ENCODE peak calls at places on chromosome 4, in nine cellular contexts. D, O, H, T, X, S, A, B and Y are unnamed samples.

GRCh38 chr4:154560824-154561231 is 2.0 kb upstream of the FGB start:
- DNase-seq in A (no peak), H (no peak), S (no peak), O (peak), B (peak), X (no peak), D (peak), T (no peak), Y (no peak)

GRCh38 chr4:71181332-71181731 is 157.5 kb upstream of the SLC4A4 start:
- DNase-seq in X (no peak), S (no peak), B (peak), D (no peak), A (no peak), H (no peak), O (no peak), T (no peak), Y (no peak)

GRCh38 chr4:77797239-77797638 is 21.9 kb downstream of the CNOT6L start:
- DNase-seq in B (no peak), S (no peak), D (no peak), H (no peak), T (no peak), X (no peak), A (no peak), O (no peak), Y (no peak)

GRCh38 chr4:84582988-84583870 is at the start of gene CDS1:
- DNase-seq in A (no peak), D (no peak), O (no peak), T (peak), S (peak), H (no peak), X (no peak), B (no peak), Y (peak)

GRCh38 chr4:143773998-143774898 is 73.8 kb upstream of the FREM3 start:
- DNase-seq in D (no peak), S (peak), B (peak), O (peak), T (no peak), H (no peak), A (no peak), X (peak), Y (peak)

GRCh38 chr4:56048621-56049427 is 100.1 kb downstream of the CEP135 start:
- DNase-seq in H (peak), X (peak), O (peak), A (no peak), T (peak), B (peak), S (peak), D (peak), Y (peak)

GRCh38 chr4:6113641-6114040 is 86.7 kb downstream of the JAKMIP1 start:
- DNase-seq in X (no peak), T (no peak), H (no peak), S (no peak), O (no peak), D (no peak), A (no peak), B (no peak), Y (no peak)

GRCh38 chr4:10605746-10606482 is 78.7 kb downstream of the CLNK start:
- DNase-seq in D (no peak), H (no peak), B (peak), T (no peak), X (no peak), S (no peak), A (no peak), O (peak), Y (no peak)

GRCh38 chr4:8103421-8103820 is 55.2 kb downstream of the ABLIM2 start:
- DNase-seq in O (no peak), D (no peak), X (no peak), A (no peak), T (no peak), H (no peak), S (peak), B (no peak), Y (no peak)

GRCh38 chr4:82213485-82214162 is 160.2 kb downstream of the HNRNPD start:
- DNase-seq in B (no peak), T (no peak), X (no peak), D (no peak), A (no peak), S (no peak), H (no peak), O (no peak), Y (no peak)

GRCh38 chr4:99856166-99856565 is 38.1 kb downstream of the LAMTOR3 start:
- DNase-seq in A (no peak), O (peak), H (no peak), D (peak), S (no peak), X (peak), B (peak), T (no peak), Y (no peak)

DNA sequence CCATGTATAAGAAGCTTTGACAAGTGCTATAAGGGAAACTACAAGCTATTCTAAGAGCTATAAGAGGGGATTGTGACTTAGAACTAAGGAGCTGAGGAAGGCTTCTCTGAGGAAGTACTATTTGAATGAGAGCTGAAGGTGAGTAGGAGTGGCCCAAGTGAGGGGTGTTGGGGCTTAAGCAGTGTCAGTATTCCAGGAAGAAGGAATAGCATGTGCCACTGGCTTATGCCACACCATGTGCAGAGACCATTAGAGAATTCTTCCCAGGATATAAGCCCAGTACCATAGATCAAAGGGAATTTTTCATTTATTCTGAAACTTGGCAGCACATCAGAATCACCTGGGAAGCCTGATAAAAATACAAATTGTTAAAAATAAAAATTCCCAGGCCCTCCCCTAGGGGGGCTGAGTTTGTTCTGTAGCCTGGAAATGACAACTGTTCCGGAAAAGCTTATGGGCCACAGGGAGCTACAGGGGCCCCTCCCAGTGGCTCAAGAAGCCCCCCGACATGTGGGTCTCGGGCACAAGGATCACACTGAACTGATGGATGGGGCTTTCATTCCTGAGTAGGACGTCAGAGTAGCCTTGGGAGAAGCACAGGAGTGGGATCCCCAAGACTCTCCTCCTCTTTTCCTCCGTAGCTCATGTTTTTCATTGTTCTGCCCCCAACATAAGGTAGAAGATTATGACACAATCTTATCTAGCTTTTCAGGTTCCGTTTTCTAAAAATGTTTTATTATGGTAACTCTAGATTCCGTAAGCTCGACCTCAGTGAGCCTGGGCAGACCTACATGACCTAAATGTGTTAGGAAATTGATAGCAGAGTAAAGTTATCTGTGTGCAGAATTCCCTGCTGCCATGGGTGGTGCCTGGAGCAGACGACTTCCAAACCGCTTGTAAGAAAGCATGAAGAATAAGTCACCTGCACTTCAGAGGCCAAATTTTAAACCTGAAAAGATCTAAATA is 119.3 kb downstream of the AFF1 start:
- DNase-seq in T (no peak), O (no peak), H (no peak), S (no peak), D (no peak), B (no peak), A (no peak), X (no peak), Y (no peak)
- TF ChIP-seq CTCF in T (no peak), O (no peak), H (peak), S (no peak), D (no peak), B (no peak), A (no peak), X (no peak), Y (no peak)

DNA sequence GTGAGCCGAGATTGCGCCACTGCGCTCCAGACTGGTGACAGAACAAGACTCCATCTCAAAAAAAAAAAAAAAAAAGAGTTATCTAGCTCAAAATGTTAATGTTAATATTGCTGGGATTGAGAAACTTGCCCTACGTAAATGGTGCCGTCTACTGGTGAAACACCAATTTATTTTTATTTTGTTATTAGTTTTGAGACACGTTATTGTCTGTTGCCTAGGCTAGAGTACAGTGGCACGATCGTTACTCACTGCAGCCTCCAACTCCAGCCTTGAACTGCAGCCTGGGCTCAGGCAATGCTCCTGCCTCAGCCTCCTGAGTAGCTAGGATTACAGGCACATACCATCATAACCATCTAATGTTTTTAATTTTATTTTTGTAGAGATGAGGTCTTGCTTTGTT is 262.8 kb downstream of the BMPR1B start:
- DNase-seq in S (peak), T (no peak), B (no peak), O (no peak), D (no peak), A (no peak), X (no peak), H (no peak), Y (no peak)
- TF ChIP-seq CTCF in S (no peak), T (no peak), B (no peak), O (no peak), D (no peak), A (no peak), X (no peak), H (no peak), Y (no peak)

GRCh38 chr4:94746746-94747145 is 11.0 kb upstream of the BMPR1B start:
- DNase-seq in S (no peak), O (no peak), D (no peak), X (no peak), B (no peak), T (no peak), A (no peak), H (no peak), Y (no peak)
- TF ChIP-seq CTCF in S (no peak), O (no peak), D (no peak), X (peak), B (no peak), T (no peak), A (no peak), H (no peak), Y (no peak)

DNA sequence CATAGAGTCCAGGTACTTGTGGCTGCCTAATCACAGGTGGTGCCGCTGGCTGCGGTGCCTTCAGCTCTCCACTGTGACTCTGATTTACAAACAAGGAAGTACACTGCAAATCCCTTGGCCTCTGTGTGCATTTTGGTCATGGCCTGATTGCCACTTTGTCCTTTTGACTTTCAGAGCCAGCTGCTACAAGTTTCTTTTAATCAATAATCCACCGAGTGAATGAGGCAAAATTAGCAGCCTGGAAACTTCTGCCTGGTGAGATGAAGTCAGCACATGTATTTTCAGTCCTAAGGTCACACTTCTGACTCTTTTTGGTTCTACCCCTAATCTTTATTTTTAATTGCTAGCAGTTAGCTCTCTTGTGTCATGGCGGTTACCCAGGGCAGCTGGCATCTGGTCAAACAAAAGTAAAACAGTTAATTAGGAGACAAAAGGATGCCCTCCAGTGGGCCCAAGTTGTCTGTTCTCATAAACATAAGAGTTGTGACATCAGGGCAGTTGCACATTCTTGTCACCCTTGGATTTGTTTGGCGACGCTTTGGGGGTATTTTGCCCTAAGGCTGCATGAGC is 62.3 kb upstream of the LNX1 start:
- DNase-seq in D (no peak), T (no peak), X (no peak), B (peak), H (no peak), A (no peak), O (peak), S (peak), Y (no peak)
- TF ChIP-seq CTCF in D (no peak), T (no peak), X (no peak), B (no peak), H (no peak), A (no peak), O (peak), S (no peak), Y (no peak)

DNA sequence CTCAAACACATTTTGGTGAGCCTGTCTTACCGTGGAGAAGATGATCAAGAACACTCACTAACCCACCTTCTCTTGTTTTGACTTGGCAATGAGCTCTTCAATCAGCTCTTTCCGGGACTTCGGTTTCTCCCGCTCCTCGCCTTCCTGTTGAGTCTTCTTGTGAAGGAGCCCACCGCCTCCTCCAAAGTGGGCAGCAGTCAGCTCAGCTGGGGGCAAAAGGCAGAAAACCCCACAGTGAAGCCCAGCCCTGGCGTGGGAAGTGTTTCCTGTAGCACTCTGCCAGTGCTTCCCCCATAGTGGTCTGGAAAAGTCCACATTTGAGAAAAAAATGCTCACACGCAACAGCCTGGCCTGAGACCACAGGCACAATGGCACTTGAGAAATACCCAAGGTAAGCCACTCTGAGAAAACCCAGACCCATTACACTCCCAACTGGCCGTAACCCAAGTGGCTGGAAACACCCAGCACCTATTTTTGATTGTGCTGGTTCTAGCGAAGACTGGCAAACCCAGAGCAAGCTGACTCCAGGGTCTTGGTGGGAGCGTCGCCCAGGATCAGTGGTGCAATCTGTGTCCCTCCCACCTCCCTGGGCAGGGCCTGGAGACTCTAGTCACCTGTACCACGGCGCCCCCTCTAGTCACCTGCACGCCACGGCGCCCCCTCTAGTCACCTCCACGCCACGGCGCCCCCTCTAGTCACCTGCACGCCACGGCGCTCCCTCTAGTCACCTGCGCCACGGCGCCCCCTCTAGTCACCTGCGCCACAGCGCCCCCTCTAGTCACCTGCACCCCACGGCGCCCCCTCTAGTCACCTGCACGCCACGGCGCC is 8.6 kb downstream of the NOP14 start:
- DNase-seq in H (no peak), S (no peak), A (no peak), B (no peak), X (peak), O (no peak), T (peak), D (no peak), Y (no peak)
- TF ChIP-seq CTCF in H (no peak), S (no peak), A (no peak), B (no peak), X (peak), O (peak), T (peak), D (peak), Y (no peak)

GRCh38 chr4:88285235-88285505 is 809 bp upstream of the PPM1K start:
- DNase-seq in H (no peak), S (no peak), O (no peak), B (no peak), D (no peak), X (no peak), T (no peak), A (no peak), Y (no peak)

GRCh38 chr4:88283661-88284377 is 542 bp downstream of the PPM1K start:
- DNase-seq in T (peak), H (peak), D (no peak), B (no peak), O (peak), X (peak), S (peak), A (peak), Y (peak)

GRCh38 chr4:88286897-88287296 is 2.5 kb upstream of the PPM1K start:
- DNase-seq in S (no peak), H (no peak), A (no peak), O (no peak), D (no peak), X (no peak), T (no peak), B (peak), Y (no peak)

GRCh38 chr4:88280228-88280795 is 4.0 kb downstream of the PPM1K start:
- DNase-seq in A (no peak), H (no peak), T (no peak), S (no peak), B (no peak), D (no peak), O (no peak), X (no peak), Y (no peak)

DNA sequence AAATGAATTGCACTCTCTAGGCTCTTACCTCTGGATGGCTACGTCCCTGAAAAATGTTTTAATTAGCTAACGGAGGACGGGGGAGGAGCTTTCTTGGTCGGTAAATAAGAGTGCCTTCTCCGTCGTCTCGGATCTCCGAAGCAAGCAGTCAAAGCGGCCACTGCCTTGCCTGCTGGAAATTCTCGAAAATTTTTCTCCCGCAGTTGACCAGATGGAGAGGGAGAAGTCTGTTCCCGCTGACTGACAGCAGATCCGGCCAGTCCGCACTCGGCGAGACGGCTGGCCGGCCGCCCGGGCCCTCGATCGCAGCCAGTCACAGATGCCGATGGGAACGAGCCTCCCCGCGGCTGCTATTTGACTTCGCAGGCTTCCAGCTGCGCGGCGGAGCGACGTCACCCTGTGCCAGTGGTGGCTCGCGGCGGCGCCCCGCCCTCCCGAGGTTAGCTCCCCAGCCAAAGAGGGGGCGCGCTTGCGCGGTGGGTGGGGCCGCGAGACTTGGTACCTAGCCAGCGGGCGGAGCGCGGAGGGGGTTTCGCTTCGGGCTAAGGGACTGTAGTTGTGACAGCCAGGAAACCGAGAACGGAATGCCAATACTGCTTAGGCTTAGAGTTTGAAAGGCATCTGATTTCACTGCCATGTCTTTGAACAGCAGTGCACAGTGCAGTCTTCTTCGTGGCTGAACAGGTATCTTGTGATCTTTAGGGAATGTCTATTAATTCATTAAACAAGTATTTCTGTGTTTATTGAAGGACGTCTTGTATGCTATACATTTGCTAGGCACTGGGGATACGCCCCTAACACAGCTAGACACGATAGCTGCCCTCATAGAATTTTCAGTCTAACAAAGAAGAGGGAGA is at the start of gene PPM1K:
- DNase-seq in X (peak), D (peak), B (peak), T (peak), O (peak), S (peak), H (peak), A (peak), Y (peak)
- TF ChIP-seq CTCF in X (no peak), D (no peak), B (no peak), T (peak), O (peak), S (no peak), H (no peak), A (peak), Y (no peak)

GRCh38 chr4:164748375-164748774 is 5.6 kb upstream of the SMIM31 start:
- DNase-seq in S (no peak), B (peak), T (no peak), D (no peak), X (peak), O (no peak), H (no peak), A (no peak), Y (no peak)
- TF ChIP-seq CTCF in S (no peak), B (no peak), T (no peak), D (peak), X (no peak), O (peak), H (no peak), A (peak), Y (peak)

GRCh38 chr4:97153042-97153441 is 990.2 kb downstream of the STPG2 start:
- DNase-seq in A (no peak), T (no peak), H (no peak), X (peak), O (peak), D (no peak), S (no peak), B (no peak), Y (peak)
- TF ChIP-seq CTCF in A (no peak), T (no peak), H (no peak), X (peak), O (peak), D (no peak), S (no peak), B (no peak), Y (peak)

DNA sequence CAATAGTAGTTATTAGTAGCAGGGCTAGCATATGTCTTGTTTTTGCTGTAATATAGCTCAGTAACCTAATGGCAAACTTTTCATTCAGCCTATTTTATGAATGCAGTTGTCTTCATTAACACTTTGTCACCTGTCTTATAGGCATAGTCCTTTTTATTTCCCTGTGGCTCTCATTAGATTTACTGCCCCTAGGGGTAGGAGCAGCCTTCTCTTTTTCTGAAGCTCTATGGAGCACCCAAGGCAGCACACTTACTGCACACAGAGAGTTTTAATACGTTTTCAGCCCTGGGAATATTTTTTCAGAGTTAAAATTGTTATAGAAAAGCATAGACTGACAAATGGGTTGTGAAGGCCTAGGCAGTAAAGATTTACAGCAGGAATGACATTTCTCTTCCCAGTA is 406.8 kb downstream of the TMA16 start:
- DNase-seq in A (no peak), X (no peak), T (no peak), O (no peak), D (no peak), S (no peak), H (no peak), B (no peak), Y (no peak)
- TF ChIP-seq CTCF in A (no peak), X (peak), T (no peak), O (no peak), D (no peak), S (no peak), H (no peak), B (no peak), Y (no peak)